ENCODE peak calls at places on chromosome 21, in nine cellular contexts. Z, C, N, S, O, D, Q, T and L are unnamed samples.

GRCh38 chr21:31660134-31660565 is 657 bp downstream of the SOD1 start:
- DNase-seq in O (no peak), Z (peak), S (no peak), C (no peak), N (no peak), D (peak), Q (peak), T (peak), L (no peak)

GRCh38 chr21:46092026-46092764 is 5.7 kb upstream of the COL6A2 start:
- DNase-seq in O (peak), Z (peak), N (no peak), S (no peak), Q (peak), D (peak), C (peak), T (peak), L (peak)

GRCh38 chr21:45570826-45571601 is 28.8 kb upstream of the SLC19A1 start:
- DNase-seq in S (no peak), Z (no peak), Q (peak), O (no peak), N (peak), D (peak), T (peak), C (no peak), L (peak)

GRCh38 chr21:32387151-32387550 is 5.7 kb downstream of the URB1 start:
- DNase-seq in N (no peak), T (no peak), Q (no peak), D (no peak), O (no peak), Z (no peak), S (no peak), C (no peak), L (no peak)

GRCh38 chr21:33025471-33026298 is at the start of gene OLIG2:
- DNase-seq in C (no peak), N (no peak), T (no peak), S (no peak), O (no peak), Z (no peak), D (no peak), Q (peak), L (no peak)

GRCh38 chr21:32624726-32625125 is 12.5 kb upstream of the CFAP298 start:
- DNase-seq in T (peak), Q (peak), D (no peak), C (no peak), S (no peak), O (no peak), Z (no peak), N (no peak), L (no peak)

GRCh38 chr21:17636711-17637110 is 24.0 kb upstream of the BTG3 start:
- DNase-seq in D (no peak), C (peak), N (no peak), Z (peak), T (no peak), S (no peak), O (no peak), Q (no peak), L (no peak)

GRCh38 chr21:20882462-20883415 is 115.5 kb upstream of the NCAM2 start:
- DNase-seq in D (no peak), Z (no peak), C (no peak), S (peak), N (peak), O (peak), Q (peak), T (peak), L (no peak)

GRCh38 chr21:46095814-46096595 is 1.9 kb upstream of the COL6A2 start:
- DNase-seq in Q (no peak), S (peak), T (no peak), Z (peak), D (no peak), C (peak), N (no peak), O (no peak), L (no peak)

GRCh38 chr21:24224411-24224810 is 1382.9 kb downstream of the MRPL39 start:
- DNase-seq in O (no peak), D (no peak), S (no peak), Z (no peak), Q (no peak), T (no peak), C (no peak), N (no peak), L (no peak)

GRCh38 chr21:18155508-18156193 is 89.0 kb upstream of the CHODL start:
- DNase-seq in Q (no peak), C (no peak), S (no peak), Z (no peak), O (no peak), N (no peak), T (peak), D (no peak), L (no peak)

GRCh38 chr21:33205476-33205875 is 24.3 kb upstream of the IFNAR2 start:
- DNase-seq in N (no peak), C (no peak), S (no peak), D (no peak), T (no peak), Z (no peak), O (no peak), Q (no peak), L (no peak)

GRCh38 chr21:14616303-14617039 is 70.4 kb upstream of the SAMSN1 start:
- DNase-seq in C (no peak), O (no peak), N (no peak), S (no peak), D (no peak), Z (no peak), Q (no peak), T (peak), L (no peak)

GRCh38 chr21:32475162-32475812 is 62.8 kb downstream of the EVA1C start:
- DNase-seq in S (no peak), D (no peak), Q (peak), Z (no peak), N (no peak), O (no peak), C (no peak), T (peak), L (peak)

GRCh38 chr21:24275613-24276012 is 1331.7 kb downstream of the MRPL39 start:
- DNase-seq in D (no peak), Q (no peak), C (no peak), T (no peak), Z (no peak), N (no peak), S (no peak), O (no peak), L (no peak)

GRCh38 chr21:29892379-29892778 is 47.4 kb downstream of the GRIK1 start:
- DNase-seq in Z (no peak), T (no peak), S (no peak), C (no peak), O (no peak), D (no peak), Q (no peak), N (no peak), L (no peak)

GRCh38 chr21:33378081-33378480 is 25.1 kb upstream of the IFNGR2 start:
- DNase-seq in T (no peak), Q (no peak), S (no peak), D (peak), N (no peak), Z (no peak), C (no peak), O (no peak), L (no peak)

GRCh38 chr21:28723666-28724065 is 269.0 kb downstream of the LTN1 start:
- DNase-seq in Q (no peak), T (no peak), Z (no peak), S (no peak), D (no peak), C (no peak), N (no peak), O (no peak), L (no peak)

GRCh38 chr21:45499201-45499750 is 43.0 kb downstream of the SLC19A1 start:
- DNase-seq in S (peak), O (no peak), Z (no peak), N (no peak), T (no peak), Q (no peak), D (peak), C (peak), L (no peak)

GRCh38 chr21:14916676-14917141 is 148.1 kb downstream of the NRIP1 start:
- DNase-seq in N (no peak), O (no peak), Z (no peak), C (no peak), D (no peak), Q (peak), T (peak), S (no peak), L (peak)

GRCh38 chr21:40507978-40508377 is 339.0 kb downstream of the DSCAM start:
- DNase-seq in C (no peak), S (no peak), T (no peak), Z (no peak), N (no peak), D (no peak), Q (peak), O (no peak), L (peak)

GRCh38 chr21:46618738-46619369 is 14.0 kb upstream of the S100B start:
- DNase-seq in Q (peak), N (no peak), D (no peak), T (peak), C (no peak), Z (no peak), S (no peak), O (no peak), L (no peak)

GRCh38 chr21:31221051-31221450 is 123.0 kb downstream of the TIAM1 start:
- DNase-seq in S (no peak), Z (no peak), T (no peak), C (no peak), Q (no peak), D (no peak), O (no peak), N (no peak), L (no peak)

GRCh38 chr21:45543710-45544448 is 1.6 kb upstream of the SLC19A1 start:
- DNase-seq in D (no peak), O (peak), C (no peak), Z (peak), N (peak), Q (no peak), S (peak), T (no peak), L (no peak)

GRCh38 chr21:33025106-33025470 is 647 bp upstream of the OLIG2 start:
- DNase-seq in C (no peak), T (no peak), Z (no peak), N (no peak), S (no peak), Q (no peak), D (no peak), O (no peak), L (no peak)

GRCh38 chr21:46667191-46667734 is 31.8 kb downstream of the PRMT2 start:
- DNase-seq in O (no peak), S (no peak), N (no peak), Q (peak), C (no peak), T (peak), Z (no peak), D (no peak), L (no peak)

GRCh38 chr21:45055861-45056260 is 18.5 kb upstream of the ADARB1 start:
- DNase-seq in T (no peak), O (no peak), N (no peak), Q (peak), C (no peak), Z (peak), D (no peak), S (no peak), L (no peak)

GRCh38 chr21:26001356-26001755 is 169.2 kb downstream of the APP start:
- DNase-seq in C (no peak), T (no peak), D (no peak), S (no peak), O (no peak), Z (no peak), N (no peak), Q (no peak), L (no peak)
- TF ChIP-seq CTCF in C (no peak), T (no peak), D (no peak), S (no peak), O (no peak), Z (no peak), N (no peak), Q (no peak), L (no peak)

DNA sequence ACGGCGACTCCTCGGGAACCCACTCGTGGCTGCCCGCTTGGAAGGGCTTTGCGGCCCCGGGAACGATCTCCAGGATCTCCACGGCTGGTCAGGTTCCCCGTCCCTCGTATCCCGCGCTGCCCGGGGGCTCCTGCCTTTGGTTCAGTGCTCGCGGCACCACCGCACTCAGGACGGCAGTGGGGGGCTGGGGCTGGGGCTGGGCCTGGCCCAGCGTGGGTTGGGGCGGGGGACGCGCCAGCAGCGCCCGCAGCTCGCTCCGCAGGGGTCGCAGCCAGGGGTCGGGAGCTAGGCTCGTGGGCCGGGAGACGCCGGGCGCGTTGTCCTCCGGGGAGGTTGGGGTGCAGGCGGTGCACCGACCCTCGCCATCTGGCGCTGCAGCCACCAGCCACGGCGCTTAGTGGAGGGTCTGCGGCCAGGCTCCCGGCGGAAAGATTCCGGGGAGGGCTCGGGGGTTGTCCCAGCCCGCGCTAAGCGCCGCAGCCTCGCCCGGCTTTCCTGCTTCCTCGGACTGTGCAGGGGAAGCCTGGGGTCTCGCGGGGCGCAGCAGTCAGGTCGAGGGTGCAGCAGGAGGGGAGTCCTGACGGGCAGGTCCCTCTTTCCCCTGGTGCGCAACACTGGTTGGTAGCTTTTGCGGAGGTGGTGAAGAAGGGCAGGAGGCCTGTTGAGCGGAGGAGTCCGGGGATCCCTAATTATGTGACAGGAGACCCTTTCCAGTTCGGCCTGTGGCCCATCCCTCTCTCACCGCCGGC is 9.0 kb downstream of the SIM2 start:
- DNase-seq in S (no peak), C (no peak), O (peak), Z (no peak), T (no peak), Q (no peak), D (no peak), N (no peak), L (no peak)
- H3K4me3 ChIP-seq in S (no peak), C (no peak), O (no peak), Z (peak), T (no peak), Q (no peak), D (peak), N (no peak), L (no peak)

GRCh38 chr21:38505654-38506523 is 7.6 kb upstream of the ERG start:
- DNase-seq in Q (peak), Z (no peak), T (peak), D (no peak), C (no peak), S (no peak), O (peak), N (peak), L (peak)
- TF ChIP-seq CTCF in Q (peak), Z (peak), T (peak), D (no peak), C (peak), S (peak), O (peak), N (peak), L (peak)

GRCh38 chr21:43893536-43894205 is 28.6 kb downstream of the AGPAT3 start:
- DNase-seq in D (no peak), C (no peak), T (no peak), Q (peak), O (no peak), S (no peak), N (no peak), Z (no peak), L (no peak)
- H3K4me3 ChIP-seq in D (no peak), C (peak), T (no peak), Q (no peak), O (no peak), S (no peak), N (no peak), Z (no peak), L (no peak)

GRCh38 chr21:34912022-34912933 is 136.8 kb downstream of the RUNX1 start:
- DNase-seq in Z (no peak), T (no peak), S (no peak), O (no peak), D (no peak), C (no peak), N (no peak), Q (peak), L (no peak)
- TF ChIP-seq CTCF in Z (no peak), T (no peak), S (no peak), O (no peak), D (no peak), C (no peak), N (no peak), Q (no peak), L (no peak)

DNA sequence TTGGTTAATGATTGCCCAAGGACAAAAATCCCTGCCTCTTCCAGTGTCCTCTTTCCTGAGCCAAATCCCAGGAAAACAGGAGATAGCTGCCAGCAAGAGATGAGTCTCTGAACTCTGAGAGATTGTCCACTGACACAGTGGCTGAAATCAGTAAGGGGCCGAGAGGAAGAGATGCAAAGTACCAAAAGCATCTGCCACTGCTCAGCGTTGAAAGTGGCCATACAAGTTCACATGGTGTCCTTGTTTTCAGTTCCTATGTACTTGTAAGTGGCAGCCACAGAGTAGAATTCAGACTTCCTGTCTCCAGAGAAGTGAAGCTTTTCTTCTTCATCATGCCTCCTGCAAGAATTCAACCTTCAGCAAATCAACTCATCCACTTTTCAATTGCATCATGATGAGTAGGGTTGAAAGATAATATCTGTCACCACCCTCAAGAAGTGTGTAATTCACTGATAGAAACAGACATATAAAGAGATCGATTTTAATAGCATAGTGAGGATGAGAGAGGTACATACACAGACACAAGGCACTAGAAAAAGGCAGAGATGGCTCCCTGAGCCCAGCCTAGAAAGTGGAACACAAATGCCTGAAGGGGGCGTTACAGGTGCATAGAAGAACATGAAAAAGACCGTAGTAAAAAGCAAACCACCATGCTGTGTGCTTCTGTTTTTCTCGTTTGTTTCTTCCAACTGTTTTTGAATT is 185.8 kb downstream of the MRPL39 start:
- DNase-seq in D (no peak), Z (no peak), Q (peak), O (no peak), S (no peak), N (peak), C (no peak), T (peak), L (no peak)
- H3K4me3 ChIP-seq in D (no peak), Z (no peak), Q (no peak), O (no peak), S (no peak), N (no peak), C (no peak), T (no peak), L (no peak)

GRCh38 chr21:43866659-43867331 is 1.8 kb downstream of the AGPAT3 start:
- DNase-seq in S (peak), C (no peak), T (peak), Q (no peak), D (no peak), N (no peak), O (peak), Z (peak), L (no peak)

GRCh38 chr21:43864806-43865470 is at the start of gene AGPAT3:
- DNase-seq in T (no peak), C (peak), D (no peak), Z (no peak), N (peak), S (peak), Q (peak), O (no peak), L (no peak)

GRCh38 chr21:43865471-43866181 is 603 bp downstream of the AGPAT3 start:
- DNase-seq in O (peak), T (peak), C (peak), N (peak), Z (peak), S (peak), Q (peak), D (no peak), L (no peak)

GRCh38 chr21:43866233-43866632 is 1.2 kb downstream of the AGPAT3 start:
- DNase-seq in S (peak), O (peak), T (peak), N (peak), Q (peak), C (peak), Z (peak), D (no peak), L (peak)

GRCh38 chr21:43864313-43864805 is 664 bp upstream of the AGPAT3 start:
- DNase-seq in C (peak), T (peak), Z (peak), Q (peak), S (peak), O (peak), N (peak), D (no peak), L (no peak)
- TF ChIP-seq CTCF in C (no peak), T (no peak), Z (no peak), Q (no peak), S (no peak), O (no peak), N (no peak), D (no peak), L (no peak)

GRCh38 chr21:16117851-16118592 is 388.2 kb downstream of the USP25 start:
- DNase-seq in O (no peak), N (no peak), S (no peak), T (peak), Q (peak), C (no peak), Z (no peak), D (no peak), L (peak)
- H3K4me3 ChIP-seq in O (no peak), N (no peak), S (no peak), T (no peak), Q (no peak), C (peak), Z (no peak), D (peak), L (no peak)

GRCh38 chr21:42755031-42755665 is 101.7 kb downstream of the PDE9A start:
- DNase-seq in O (no peak), Q (no peak), N (no peak), D (no peak), Z (no peak), S (no peak), C (peak), T (no peak), L (no peak)

GRCh38 chr21:42755766-42756579 is 102.6 kb downstream of the PDE9A start:
- DNase-seq in T (no peak), C (peak), Z (no peak), N (no peak), O (no peak), Q (no peak), D (no peak), S (no peak), L (no peak)

GRCh38 chr21:42751866-42752265 is 98.4 kb downstream of the PDE9A start:
- DNase-seq in Z (no peak), O (no peak), N (no peak), D (no peak), S (no peak), C (no peak), T (no peak), Q (no peak), L (no peak)

GRCh38 chr21:42754270-42754933 is 101.0 kb downstream of the PDE9A start:
- DNase-seq in O (no peak), Q (no peak), C (peak), D (no peak), Z (no peak), T (no peak), S (no peak), N (no peak), L (no peak)

DNA sequence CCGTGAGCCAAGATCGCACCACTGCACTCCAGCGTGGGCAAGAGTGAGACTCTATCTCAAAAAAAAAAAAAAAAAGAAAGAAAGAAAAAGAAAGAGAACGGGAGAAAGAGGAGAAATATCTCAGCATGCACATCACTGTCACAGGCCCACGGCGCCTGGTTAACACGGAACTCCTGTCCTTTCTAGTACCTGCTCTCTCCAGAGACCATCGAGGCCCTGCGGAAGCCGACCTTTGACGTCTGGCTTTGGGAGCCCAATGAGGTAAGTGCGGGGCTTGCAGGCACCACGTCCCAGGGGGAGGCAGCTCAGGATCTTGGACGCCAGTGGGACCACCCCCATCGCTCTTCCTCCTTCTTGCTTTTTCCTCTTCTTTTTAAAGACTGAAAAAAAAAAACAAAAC is 100.4 kb downstream of the PDE9A start:
- DNase-seq in N (no peak), Q (no peak), C (peak), D (no peak), Z (no peak), O (no peak), T (no peak), S (no peak), L (no peak)
- TF ChIP-seq CTCF in N (no peak), Q (no peak), C (no peak), D (no peak), Z (no peak), O (no peak), T (no peak), S (no peak), L (no peak)

GRCh38 chr21:41778974-41779600 is 12.2 kb upstream of the RIPK4 start:
- DNase-seq in N (no peak), T (no peak), O (no peak), C (no peak), Q (no peak), S (no peak), Z (no peak), D (no peak), L (no peak)
- H3K4me3 ChIP-seq in N (no peak), T (no peak), O (no peak), C (no peak), Q (no peak), S (no peak), Z (no peak), D (no peak), L (no peak)